ENCODE peak calls at places on chromosome 5, in six cellular contexts. N is ovary, L is thoracic aorta, U is left lung, A is fibroblast of mammary gland, X is epithelial cell of esophagus. O is an unnamed sample.
A peak's percentile ranks its signal among the peaks of the same experiment; 100 is the strongest.

GRCh38 chr5:18553269-18553668 is 919.0 kb downstream of the TAF11L14 start:
- DNase-seq in X (peak; percentile 90), L (no peak), U (no peak), N (no peak), A (peak; percentile 8), O (no peak)

GRCh38 chr5:50903651-50904050 is 237.2 kb downstream of the PARP8 start:
- DNase-seq in X (no peak), N (no peak), L (no peak), U (no peak), A (no peak), O (no peak)

GRCh38 chr5:1737790-1738405 is 61.7 kb downstream of the MRPL36 start:
- DNase-seq in A (peak; percentile 42), L (no peak), X (peak; percentile 48), U (no peak), N (no peak), O (peak; percentile 21)

GRCh38 chr5:107248065-107248695 is 422.6 kb downstream of the EFNA5 start:
- DNase-seq in N (no peak), A (peak; percentile 58), L (no peak), U (peak; percentile 58), X (peak; percentile 74), O (no peak)

GRCh38 chr5:83377131-83377865 is 94.2 kb upstream of the VCAN start:
- DNase-seq in N (no peak), A (peak; percentile 96), L (no peak), U (no peak), X (peak; percentile 33), O (no peak)

GRCh38 chr5:136613243-136613642 is 247.9 kb upstream of the TRPC7 start:
- DNase-seq in U (no peak), L (no peak), N (no peak), A (no peak), X (peak; percentile 54), O (no peak)

GRCh38 chr5:98458004-98458403 is 315.5 kb upstream of the RGMB start:
- DNase-seq in A (peak; percentile 97), L (no peak), X (peak; percentile 6), U (no peak), N (no peak), O (no peak)

GRCh38 chr5:128782446-128782845 is 182.8 kb upstream of the SLC27A6 start:
- DNase-seq in A (peak; percentile 87), N (no peak), U (peak; percentile 37), X (peak; percentile 83), L (peak; percentile 73), O (no peak)

GRCh38 chr5:77066823-77067442 is 20.2 kb downstream of the ZBED3 start:
- DNase-seq in L (no peak), A (peak; percentile 92), N (no peak), X (peak; percentile 64), U (no peak), O (no peak)

GRCh38 chr5:87390576-87391199 is 22.0 kb downstream of the CCNH start:
- DNase-seq in L (no peak), A (no peak), N (no peak), U (no peak), X (no peak), O (no peak)

GRCh38 chr5:151284392-151284967 is 19.1 kb downstream of the SLC36A3 start:
- DNase-seq in X (no peak), N (no peak), L (no peak), U (no peak), A (no peak), O (no peak)

GRCh38 chr5:73617510-73618279 is 8.3 kb upstream of the ARHGEF28 start:
- DNase-seq in U (no peak), N (no peak), A (peak; percentile 8), L (no peak), X (peak; percentile 48), O (no peak)

DNA sequence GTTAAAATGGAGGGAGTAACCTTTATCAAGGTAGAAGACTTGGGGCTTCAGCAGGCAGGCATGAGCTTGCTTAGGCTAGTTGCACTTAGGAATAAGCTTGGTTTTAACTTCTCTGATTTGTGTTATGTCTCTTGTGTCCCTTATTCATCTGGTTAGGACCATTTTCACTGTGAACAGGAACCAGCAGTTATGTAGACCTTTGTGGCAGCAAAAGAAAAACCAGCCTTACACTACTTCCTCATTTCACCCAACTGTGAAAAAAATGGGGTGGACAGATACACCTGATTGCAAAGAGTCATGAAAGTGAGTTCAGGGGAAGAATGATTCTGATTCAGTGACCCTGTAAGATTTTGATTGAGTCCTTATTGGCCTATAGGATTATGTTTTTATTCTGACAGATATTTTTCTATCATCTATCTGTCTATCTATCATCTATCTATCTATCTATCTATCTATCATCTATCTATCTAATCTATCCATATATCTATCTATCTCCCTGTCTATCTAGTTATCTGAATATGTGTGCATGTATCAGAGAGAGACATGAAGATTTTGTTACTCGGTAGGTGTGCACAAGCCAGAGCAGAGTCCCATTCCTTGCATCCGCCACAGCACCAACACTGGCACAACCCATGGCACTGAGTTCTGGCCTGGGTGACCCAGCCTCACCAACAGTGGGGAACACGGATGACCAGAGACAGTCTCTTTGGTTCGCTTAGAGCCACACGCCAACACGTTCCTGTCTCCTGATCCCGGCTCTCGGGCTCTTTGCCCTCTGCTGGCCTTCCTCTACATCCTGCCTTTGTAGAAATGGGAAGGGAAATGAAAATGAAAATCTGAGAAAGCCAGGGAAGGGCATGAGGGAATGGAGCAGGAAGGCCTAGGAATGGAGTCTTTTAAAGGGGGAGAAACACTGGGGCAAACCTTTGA is 1.3 kb upstream of the ZNF366 start:
- DNase-seq in L (no peak), X (no peak), U (no peak), A (no peak), N (no peak), O (no peak)
- TF ChIP-seq CTCF in L (no peak), X (no peak), U (no peak), A (no peak), N (no peak), O (no peak)

GRCh38 chr5:93088997-93089396 is 492.0 kb downstream of the NR2F1-AS1 start:
- DNase-seq in U (no peak), A (peak; percentile 33), L (no peak), N (no peak), X (no peak), O (no peak)

GRCh38 chr5:93096561-93096960 is 484.5 kb downstream of the NR2F1-AS1 start:
- DNase-seq in X (no peak), N (no peak), U (no peak), A (no peak), L (no peak), O (no peak)

GRCh38 chr5:93088566-93088965 is 492.5 kb downstream of the NR2F1-AS1 start:
- DNase-seq in U (no peak), X (no peak), L (no peak), N (no peak), A (no peak), O (no peak)

GRCh38 chr5:93090698-93091097 is 490.3 kb downstream of the NR2F1-AS1 start:
- DNase-seq in N (no peak), L (no peak), A (no peak), U (no peak), X (no peak), O (no peak)

DNA sequence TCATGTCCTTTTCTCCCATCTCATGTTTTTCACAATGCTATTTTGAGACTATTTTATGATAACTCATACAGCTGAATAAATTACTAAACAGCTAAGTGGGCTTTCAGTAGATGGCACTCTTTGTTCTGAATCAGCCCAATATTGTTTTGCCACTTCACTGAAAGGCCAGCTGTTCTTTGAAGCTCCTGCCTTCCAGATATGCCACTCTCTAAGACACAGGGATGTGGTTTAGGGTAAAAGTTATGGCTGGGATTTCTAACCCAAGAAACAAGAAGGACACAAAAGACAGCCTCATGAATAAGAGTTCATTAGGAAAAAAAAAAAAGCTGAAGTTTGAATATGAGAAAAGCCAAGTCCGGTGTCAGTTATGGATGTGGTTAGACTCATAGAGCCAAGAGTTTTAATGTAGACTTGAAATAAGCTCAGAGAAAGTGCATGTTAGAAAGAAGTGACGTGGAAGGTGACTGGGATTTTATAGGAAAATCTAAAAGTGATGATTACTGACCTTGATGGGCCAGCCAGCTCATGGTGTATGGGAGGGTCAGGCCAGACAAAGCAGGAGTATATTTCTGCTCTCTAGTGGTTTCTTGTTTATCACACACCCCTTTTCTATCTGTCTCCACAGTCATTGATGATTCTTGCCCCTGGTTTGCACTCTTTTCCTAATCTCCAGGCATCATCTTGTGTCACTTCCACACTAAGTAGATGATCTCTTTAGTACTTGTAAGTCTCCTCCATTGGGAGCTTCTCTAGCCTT is 488.5 kb downstream of the NR2F1-AS1 start:
- DNase-seq in X (peak; percentile 27), U (no peak), N (no peak), L (no peak), A (peak; percentile 63), O (no peak)
- TF ChIP-seq CTCF in X (no peak), U (no peak), N (no peak), L (no peak), A (peak; percentile 53), O (no peak)

DNA sequence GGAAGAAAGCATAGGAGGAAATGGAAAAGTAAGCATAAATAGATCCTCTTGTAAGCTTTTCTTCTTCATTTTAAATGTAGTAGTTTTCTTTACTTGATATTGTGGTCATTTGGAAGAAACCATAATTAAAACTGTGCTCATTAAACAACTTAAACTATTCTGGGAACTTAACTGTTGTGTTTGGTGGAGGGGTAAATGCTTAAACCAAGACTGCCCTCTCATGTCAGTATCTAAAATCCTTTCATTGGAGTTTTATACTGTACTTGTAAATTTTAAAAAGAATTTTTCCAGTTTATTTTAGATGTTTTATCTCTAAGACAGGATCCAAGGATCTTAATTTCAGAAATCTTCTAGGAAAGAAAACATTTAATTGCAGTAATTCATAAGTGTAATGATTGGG is 41.4 kb downstream of the MAP3K1 start:
- DNase-seq in A (no peak), L (no peak), N (no peak), U (no peak), X (no peak), O (no peak)
- TF ChIP-seq CTCF in A (no peak), L (no peak), N (no peak), U (no peak), X (no peak), O (no peak)

DNA sequence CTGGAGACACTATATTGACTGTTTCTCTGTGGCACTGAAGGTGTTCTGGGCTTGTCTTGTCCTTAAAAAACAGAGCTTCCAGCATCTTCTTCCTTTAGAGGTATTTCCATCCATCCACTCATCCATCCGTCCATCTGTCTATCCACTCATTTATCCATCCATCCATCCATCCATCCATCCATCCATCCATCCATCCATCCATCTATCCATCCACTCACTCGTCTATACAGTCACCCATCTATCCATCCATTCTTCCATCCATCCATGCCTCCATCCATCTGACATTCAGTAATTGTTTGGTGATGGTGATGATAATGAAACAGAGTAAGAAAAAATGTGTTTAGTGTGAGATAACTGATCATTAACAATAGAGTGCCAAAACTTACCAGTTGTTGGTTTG is 334.8 kb downstream of the NSG2 start:
- DNase-seq in N (no peak), X (no peak), A (no peak), U (no peak), L (no peak), O (no peak)
- TF ChIP-seq CTCF in N (no peak), X (no peak), A (no peak), U (no peak), L (no peak), O (no peak)

DNA sequence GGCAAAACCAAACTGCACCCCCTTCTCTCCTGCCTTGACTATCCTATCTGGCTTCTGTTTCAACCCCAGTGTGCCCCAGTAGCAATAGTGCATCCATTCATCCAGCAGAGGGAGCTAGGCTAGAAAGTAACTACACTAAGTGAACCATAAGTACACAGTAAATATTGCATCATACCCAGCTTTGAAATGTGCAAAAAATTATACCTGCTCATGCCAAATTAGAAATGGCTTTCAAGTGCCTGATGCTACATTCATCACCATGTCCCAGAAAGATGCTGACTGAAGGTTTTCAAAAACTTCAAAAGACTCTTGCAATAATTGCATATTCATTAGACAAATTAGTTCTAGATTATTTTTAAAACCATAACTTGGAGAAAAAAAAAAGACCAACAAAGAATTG is 153.5 kb downstream of the PRELID2 start:
- DNase-seq in U (no peak), X (peak; percentile 83), A (peak; percentile 78), N (peak; percentile 12), L (peak; percentile 11), O (no peak)
- TF ChIP-seq CTCF in U (peak; percentile 74), X (peak; percentile 95), A (peak; percentile 91), N (no peak), L (peak; percentile 50), O (peak; percentile 89)